ENCODE peak calls at places on chromosomes 6 and 20, in five cellular contexts. One of them, this sample, is unnamed.

GRCh38 chr20:46130534-46130933 is 12.4 kb downstream of the CD40 start:
- DNase-seq in astrocyte: no peak
- DNase-seq in GM12865: peak; percentile 61
- DNase-seq in progenitor cell of endocrine pancreas: no peak
- DNase-seq in AG10803: no peak
- DNase-seq in this sample: no peak

GRCh38 chr6:106630366-106630765 is 988 bp downstream of the QRSL1 start:
- DNase-seq in AG10803: no peak
- DNase-seq in progenitor cell of endocrine pancreas: no peak
- DNase-seq in GM12865: peak; percentile 67
- DNase-seq in astrocyte: no peak
- DNase-seq in this sample: no peak

GRCh38 chr6:138107752-138108592 is 753 bp upstream of the PERP start:
- DNase-seq in progenitor cell of endocrine pancreas: peak; percentile 28
- DNase-seq in astrocyte: no peak
- DNase-seq in AG10803: no peak
- DNase-seq in GM12865: no peak
- DNase-seq in this sample: peak; percentile 23

GRCh38 chr6:147204060-147204785 is at the start of gene STXBP5:
- DNase-seq in astrocyte: peak; percentile 36
- DNase-seq in progenitor cell of endocrine pancreas: peak; percentile 19
- DNase-seq in AG10803: peak; percentile 40
- DNase-seq in GM12865: peak; percentile 63
- DNase-seq in this sample: peak; percentile 45

GRCh38 chr6:37990762-37991525 is 171.4 kb downstream of the ZFAND3 start:
- DNase-seq in AG10803: peak; percentile 85
- DNase-seq in GM12865: no peak
- DNase-seq in astrocyte: peak; percentile 90
- DNase-seq in progenitor cell of endocrine pancreas: no peak
- DNase-seq in this sample: no peak

GRCh38 chr6:53894086-53894485 is 99.3 kb downstream of the LRRC1 start:
- DNase-seq in GM12865: peak; percentile 64
- DNase-seq in AG10803: peak; percentile 51
- DNase-seq in progenitor cell of endocrine pancreas: no peak
- DNase-seq in astrocyte: peak; percentile 36
- DNase-seq in this sample: no peak

GRCh38 chr6:156699017-156699421 is 78.2 kb upstream of the ARID1B start:
- DNase-seq in GM12865: peak; percentile 86
- DNase-seq in AG10803: peak; percentile 33
- DNase-seq in progenitor cell of endocrine pancreas: no peak
- DNase-seq in astrocyte: peak; percentile 82
- DNase-seq in this sample: no peak

GRCh38 chr6:139519571-139520031 is 145.2 kb upstream of the CITED2 start:
- DNase-seq in astrocyte: peak; percentile 67
- DNase-seq in progenitor cell of endocrine pancreas: no peak
- DNase-seq in GM12865: no peak
- DNase-seq in AG10803: peak; percentile 92
- DNase-seq in this sample: no peak

GRCh38 chr6:155473741-155474140 is 18.1 kb upstream of the NOX3 start:
- DNase-seq in GM12865: no peak
- DNase-seq in AG10803: no peak
- DNase-seq in astrocyte: peak; percentile 65
- DNase-seq in progenitor cell of endocrine pancreas: no peak
- DNase-seq in this sample: no peak

GRCh38 chr6:164927288-164928040 is 381.9 kb downstream of the C6orf118 start:
- DNase-seq in progenitor cell of endocrine pancreas: peak; percentile 62
- DNase-seq in astrocyte: peak; percentile 14
- DNase-seq in AG10803: peak; percentile 53
- DNase-seq in GM12865: peak; percentile 61
- DNase-seq in this sample: peak; percentile 80

GRCh38 chr6:36378936-36379335 is 8.5 kb downstream of the ETV7 start:
- DNase-seq in AG10803: no peak
- DNase-seq in GM12865: no peak
- DNase-seq in progenitor cell of endocrine pancreas: no peak
- DNase-seq in astrocyte: no peak
- DNase-seq in this sample: no peak

GRCh38 chr20:33852971-33853813 is 42.0 kb downstream of the CHMP4B start:
- DNase-seq in progenitor cell of endocrine pancreas: no peak
- DNase-seq in GM12865: no peak
- DNase-seq in AG10803: no peak
- DNase-seq in astrocyte: peak; percentile 56
- DNase-seq in this sample: no peak

GRCh38 chr6:392441-393390 is 1.2 kb downstream of the IRF4 start:
- DNase-seq in astrocyte: no peak
- DNase-seq in GM12865: no peak
- DNase-seq in AG10803: no peak
- DNase-seq in progenitor cell of endocrine pancreas: no peak
- DNase-seq in this sample: peak; percentile 43

GRCh38 chr20:36116813-36117441 is 37.6 kb upstream of the EPB41L1 start:
- DNase-seq in astrocyte: peak; percentile 90
- DNase-seq in progenitor cell of endocrine pancreas: no peak
- DNase-seq in AG10803: peak; percentile 91
- DNase-seq in GM12865: no peak
- DNase-seq in this sample: no peak

GRCh38 chr6:28215425-28215824 is 9.7 kb upstream of the ZSCAN9 start:
- DNase-seq in progenitor cell of endocrine pancreas: no peak
- DNase-seq in GM12865: no peak
- DNase-seq in AG10803: peak; percentile 31
- DNase-seq in astrocyte: no peak
- DNase-seq in this sample: no peak

GRCh38 chr6:135423649-135424128 is 73.9 kb downstream of the AHI1 start:
- DNase-seq in progenitor cell of endocrine pancreas: no peak
- DNase-seq in AG10803: peak; percentile 37
- DNase-seq in GM12865: peak; percentile 68
- DNase-seq in astrocyte: peak; percentile 20
- DNase-seq in this sample: no peak

GRCh38 chr20:3071610-3072529 is at the start of gene OXT:
- DNase-seq in astrocyte: no peak
- DNase-seq in progenitor cell of endocrine pancreas: no peak
- DNase-seq in GM12865: no peak
- DNase-seq in AG10803: no peak
- DNase-seq in this sample: peak; percentile 69

GRCh38 chr6:111950661-111951426 is 77.6 kb upstream of the FYN start:
- DNase-seq in progenitor cell of endocrine pancreas: no peak
- DNase-seq in astrocyte: peak; percentile 41
- DNase-seq in GM12865: no peak
- DNase-seq in AG10803: peak; percentile 40
- DNase-seq in this sample: no peak

GRCh38 chr6:134065706-134066105 is 13.3 kb upstream of the SLC2A12 start:
- DNase-seq in progenitor cell of endocrine pancreas: no peak
- DNase-seq in astrocyte: no peak
- DNase-seq in AG10803: peak; percentile 13
- DNase-seq in GM12865: peak; percentile 41
- DNase-seq in this sample: peak; percentile 19

GRCh38 chr6:3337521-3338350 is 79.0 kb downstream of the PSMG4 start:
- DNase-seq in progenitor cell of endocrine pancreas: no peak
- DNase-seq in GM12865: peak; percentile 37
- DNase-seq in astrocyte: peak; percentile 42
- DNase-seq in AG10803: no peak
- DNase-seq in this sample: no peak

GRCh38 chr6:25027221-25027916 is 91.6 kb upstream of the RIPOR2 start:
- DNase-seq in AG10803: no peak
- DNase-seq in progenitor cell of endocrine pancreas: no peak
- DNase-seq in astrocyte: no peak
- DNase-seq in GM12865: peak; percentile 86
- DNase-seq in this sample: peak; percentile 46

GRCh38 chr6:85580878-85581267 is 12.8 kb downstream of the SNX14 start:
- DNase-seq in GM12865: peak; percentile 51
- DNase-seq in AG10803: peak; percentile 32
- DNase-seq in progenitor cell of endocrine pancreas: no peak
- DNase-seq in astrocyte: peak; percentile 73
- DNase-seq in this sample: no peak

GRCh38 chr6:43367245-43367984 is 2.0 kb downstream of the ZNF318 start:
- DNase-seq in GM12865: no peak
- DNase-seq in AG10803: no peak
- DNase-seq in astrocyte: no peak
- DNase-seq in progenitor cell of endocrine pancreas: no peak
- DNase-seq in this sample: no peak

GRCh38 chr6:156832166-156832743 is 55.1 kb downstream of the ARID1B start:
- DNase-seq in astrocyte: peak; percentile 72
- DNase-seq in GM12865: peak; percentile 40
- DNase-seq in progenitor cell of endocrine pancreas: no peak
- DNase-seq in AG10803: peak; percentile 58
- DNase-seq in this sample: no peak

GRCh38 chr6:5499644-5500306 is 238.5 kb downstream of the FARS2 start:
- DNase-seq in AG10803: peak; percentile 40
- DNase-seq in astrocyte: peak; percentile 72
- DNase-seq in progenitor cell of endocrine pancreas: no peak
- DNase-seq in GM12865: no peak
- DNase-seq in this sample: no peak

GRCh38 chr6:900716-901605 is 208.0 kb upstream of the EXOC2 start:
- DNase-seq in progenitor cell of endocrine pancreas: no peak
- DNase-seq in GM12865: no peak
- DNase-seq in astrocyte: no peak
- DNase-seq in AG10803: no peak
- DNase-seq in this sample: no peak

GRCh38 chr20:433300-433975 is 25.3 kb downstream of the RBCK1 start:
- DNase-seq in progenitor cell of endocrine pancreas: no peak
- DNase-seq in astrocyte: no peak
- DNase-seq in GM12865: peak; percentile 89
- DNase-seq in AG10803: no peak
- DNase-seq in this sample: no peak

GRCh38 chr6:14665827-14666724 is 548.5 kb downstream of the CD83 start:
- DNase-seq in astrocyte: peak; percentile 96
- DNase-seq in AG10803: peak; percentile 84
- DNase-seq in progenitor cell of endocrine pancreas: no peak
- DNase-seq in GM12865: peak; percentile 68
- DNase-seq in this sample: no peak

GRCh38 chr6:136426627-136427377 is 123.4 kb downstream of the MAP7 start:
- DNase-seq in progenitor cell of endocrine pancreas: no peak
- DNase-seq in GM12865: no peak
- DNase-seq in AG10803: no peak
- DNase-seq in astrocyte: no peak
- DNase-seq in this sample: no peak

DNA sequence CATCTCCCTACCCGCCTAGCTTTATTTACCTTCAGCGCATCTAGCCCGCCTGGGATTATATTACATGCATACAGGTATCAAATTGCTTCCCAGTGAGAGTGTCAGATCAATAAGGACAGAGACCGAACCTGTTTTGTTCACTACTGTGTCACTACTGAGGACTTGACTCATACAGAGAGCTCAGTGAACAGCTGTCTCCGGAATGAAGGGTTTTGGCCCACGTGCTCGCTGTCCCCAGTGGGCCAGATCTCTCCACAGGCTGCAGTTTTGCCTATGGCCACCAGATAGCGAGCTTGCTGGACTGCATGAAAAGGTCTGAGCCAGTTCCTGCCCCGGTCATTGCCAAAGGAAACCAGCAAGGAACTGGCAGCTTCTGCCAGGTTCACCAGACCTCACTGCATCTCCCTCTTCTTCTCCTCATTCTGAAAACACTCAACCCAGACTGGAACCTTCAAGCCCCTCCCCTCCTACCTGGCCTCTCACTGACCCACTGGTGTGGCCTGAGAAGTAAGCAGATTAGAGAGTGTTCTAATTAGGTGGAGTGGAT is 150.8 kb downstream of the ZMYND8 start:
- DNase-seq in astrocyte: peak; percentile 68
- DNase-seq in GM12865: peak; percentile 82
- DNase-seq in AG10803: peak; percentile 76
- DNase-seq in progenitor cell of endocrine pancreas: peak; percentile 25
- DNase-seq in this sample: peak; percentile 78
- TF ChIP-seq CTCF in astrocyte: peak; percentile 98
- TF ChIP-seq CTCF in GM12865: peak; percentile 69
- TF ChIP-seq CTCF in AG10803: peak; percentile 74
- TF ChIP-seq CTCF in progenitor cell of endocrine pancreas: peak; percentile 51
- TF ChIP-seq CTCF in this sample: peak; percentile 83

DNA sequence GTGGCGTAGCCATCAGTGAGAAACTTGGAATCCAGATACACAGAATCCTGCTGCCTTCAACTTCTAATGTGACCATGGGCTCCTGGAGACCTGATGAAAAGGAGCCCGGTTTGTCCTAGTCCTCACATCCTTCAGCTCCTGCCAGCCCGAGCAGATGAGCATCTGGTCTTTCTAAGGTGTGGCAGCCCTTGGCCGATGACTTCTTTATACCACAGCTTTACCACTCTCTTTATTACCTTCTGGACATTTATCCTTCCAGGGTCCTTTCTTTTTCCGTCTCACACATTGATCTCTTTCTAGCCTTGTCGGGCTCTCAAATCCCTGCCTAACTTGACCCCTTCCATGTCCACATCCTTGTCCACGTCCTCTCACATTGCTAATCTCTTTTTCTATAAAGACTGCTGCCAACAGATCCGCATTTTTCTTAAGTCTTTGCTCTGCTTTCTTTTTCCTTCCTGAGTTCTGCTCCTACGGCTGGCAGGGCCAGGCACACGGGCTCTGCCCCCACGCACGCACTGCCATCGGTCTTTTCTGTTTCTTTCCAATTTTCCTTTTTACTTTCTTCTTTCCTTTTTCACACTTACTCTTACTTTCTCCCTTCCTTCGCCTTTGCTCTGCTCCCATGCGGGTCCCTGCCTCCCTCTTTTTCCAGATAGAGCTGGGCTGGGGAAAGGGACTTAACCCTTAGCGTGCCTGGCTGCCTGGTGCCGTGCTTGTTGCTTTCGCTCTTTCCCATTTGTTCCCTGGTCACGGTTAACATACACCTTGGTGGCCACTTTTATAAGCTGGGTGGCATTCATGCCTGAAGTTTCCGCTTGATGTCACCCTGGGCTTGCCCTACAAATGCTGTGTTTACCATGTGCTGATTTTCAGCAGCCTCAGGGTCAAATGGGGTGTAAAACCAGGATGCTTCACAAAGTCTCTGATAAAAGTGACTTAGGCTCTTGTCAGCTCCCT is 9.4 kb upstream of the GMPR start:
- DNase-seq in progenitor cell of endocrine pancreas: no peak
- DNase-seq in AG10803: no peak
- DNase-seq in GM12865: no peak
- DNase-seq in astrocyte: no peak
- DNase-seq in this sample: no peak
- TF ChIP-seq CTCF in progenitor cell of endocrine pancreas: no peak
- TF ChIP-seq CTCF in AG10803: no peak
- TF ChIP-seq CTCF in GM12865: peak; percentile 9
- TF ChIP-seq CTCF in astrocyte: no peak
- TF ChIP-seq CTCF in this sample: no peak

GRCh38 chr6:159125014-159125609 is 44.1 kb upstream of the FNDC1 start:
- DNase-seq in AG10803: no peak
- DNase-seq in progenitor cell of endocrine pancreas: no peak
- DNase-seq in GM12865: no peak
- DNase-seq in astrocyte: no peak
- DNase-seq in this sample: no peak
- TF ChIP-seq CTCF in AG10803: peak; percentile 37
- TF ChIP-seq CTCF in progenitor cell of endocrine pancreas: peak; percentile 33
- TF ChIP-seq CTCF in GM12865: no peak
- TF ChIP-seq CTCF in astrocyte: no peak
- TF ChIP-seq CTCF in this sample: no peak

GRCh38 chr6:20954325-20954724 is 420.1 kb downstream of the CDKAL1 start:
- DNase-seq in GM12865: no peak
- DNase-seq in astrocyte: no peak
- DNase-seq in AG10803: no peak
- DNase-seq in progenitor cell of endocrine pancreas: no peak
- DNase-seq in this sample: no peak

GRCh38 chr6:20952605-20953004 is 418.3 kb downstream of the CDKAL1 start:
- DNase-seq in progenitor cell of endocrine pancreas: no peak
- DNase-seq in astrocyte: peak; percentile 88
- DNase-seq in AG10803: peak; percentile 72
- DNase-seq in GM12865: no peak
- DNase-seq in this sample: no peak

GRCh38 chr6:20948531-20948930 is 414.3 kb downstream of the CDKAL1 start:
- DNase-seq in progenitor cell of endocrine pancreas: no peak
- DNase-seq in GM12865: no peak
- DNase-seq in astrocyte: no peak
- DNase-seq in AG10803: no peak
- DNase-seq in this sample: no peak

GRCh38 chr6:20955751-20956150 is 421.5 kb downstream of the CDKAL1 start:
- DNase-seq in GM12865: no peak
- DNase-seq in AG10803: no peak
- DNase-seq in progenitor cell of endocrine pancreas: no peak
- DNase-seq in astrocyte: no peak
- DNase-seq in this sample: no peak

GRCh38 chr6:20953019-20953418 is 418.8 kb downstream of the CDKAL1 start:
- DNase-seq in astrocyte: no peak
- DNase-seq in progenitor cell of endocrine pancreas: no peak
- DNase-seq in AG10803: no peak
- DNase-seq in GM12865: no peak
- DNase-seq in this sample: no peak
- TF ChIP-seq CTCF in astrocyte: peak; percentile 9
- TF ChIP-seq CTCF in progenitor cell of endocrine pancreas: peak; percentile 41
- TF ChIP-seq CTCF in AG10803: no peak
- TF ChIP-seq CTCF in GM12865: no peak
- TF ChIP-seq CTCF in this sample: no peak

This sample was measured in WTC11.